ENCODE peak calls at places on chromosome 2, in eight cellular contexts. J, O, E, A, B, S, T and Z are unnamed samples.

GRCh38 chr2:172079838-172080640 is 5.3 kb upstream of the DLX1 start:
- DNase-seq in J (no peak), O (no peak), E (peak; percentile 22), A (no peak), B (no peak), S (no peak), T (no peak), Z (no peak)

GRCh38 chr2:144152817-144153271 is 367.1 kb downstream of the ZEB2 start:
- DNase-seq in J (no peak), O (peak; percentile 73), E (peak; percentile 82), A (no peak), B (no peak), S (no peak), T (peak; percentile 56), Z (no peak)

GRCh38 chr2:233032551-233033320 is at the start of gene NEU2:
- DNase-seq in J (no peak), O (no peak), E (no peak), A (no peak), B (no peak), S (no peak), T (no peak), Z (no peak)

GRCh38 chr2:241432824-241433448 is 75.4 kb downstream of the STK25 start:
- DNase-seq in J (no peak), O (no peak), E (no peak), A (no peak), B (no peak), S (no peak), T (no peak), Z (no peak)

GRCh38 chr2:188725981-188726380 is 248.2 kb upstream of the COL3A1 start:
- DNase-seq in J (no peak), O (peak; percentile 82), E (peak; percentile 73), A (no peak), B (no peak), S (no peak), T (peak; percentile 65), Z (no peak)

GRCh38 chr2:231565915-231566594 is 26.6 kb upstream of the TEX44 start:
- DNase-seq in J (no peak), O (no peak), E (no peak), A (no peak), B (peak; percentile 31), S (no peak), T (no peak), Z (no peak)

GRCh38 chr2:128981353-128981752 is 662.7 kb upstream of the HS6ST1 start:
- DNase-seq in J (no peak), O (no peak), E (no peak), A (no peak), B (no peak), S (no peak), T (no peak), Z (no peak)

GRCh38 chr2:217314021-217314460 is 454.2 kb upstream of the TNP1 start:
- DNase-seq in J (no peak), O (no peak), E (no peak), A (no peak), B (no peak), S (no peak), T (no peak), Z (no peak)

GRCh38 chr2:57617327-57617726 is 429.3 kb upstream of the VRK2 start:
- DNase-seq in J (no peak), O (no peak), E (no peak), A (no peak), B (no peak), S (no peak), T (no peak), Z (no peak)

GRCh38 chr2:15865923-15866322 is 74.4 kb upstream of the MYCN start:
- DNase-seq in J (no peak), O (no peak), E (no peak), A (no peak), B (no peak), S (no peak), T (no peak), Z (no peak)

GRCh38 chr2:181656450-181657261 is at the start of gene CERKL:
- DNase-seq in J (no peak), O (peak; percentile 14), E (peak; percentile 2), A (peak; percentile 83), B (peak; percentile 98), S (no peak), T (peak; percentile 59), Z (peak; percentile 85)

GRCh38 chr2:44969936-44970335 is 28.4 kb downstream of the SIX3 start:
- DNase-seq in J (no peak), O (no peak), E (no peak), A (no peak), B (no peak), S (no peak), T (no peak), Z (no peak)

GRCh38 chr2:53863538-53864227 is 3.9 kb upstream of the GPR75 start:
- DNase-seq in J (no peak), O (no peak), E (no peak), A (no peak), B (no peak), S (no peak), T (no peak), Z (no peak)

GRCh38 chr2:13401312-13401711 is 684.6 kb downstream of the TRIB2 start:
- DNase-seq in J (no peak), O (no peak), E (no peak), A (no peak), B (no peak), S (no peak), T (no peak), Z (no peak)

GRCh38 chr2:128263902-128264331 is 54.8 kb downstream of the HS6ST1 start:
- DNase-seq in J (no peak), O (no peak), E (no peak), A (peak; percentile 43), B (no peak), S (no peak), T (no peak), Z (peak; percentile 88)

GRCh38 chr2:160394153-160394552 is 99.5 kb downstream of the RBMS1 start:
- DNase-seq in J (no peak), O (no peak), E (no peak), A (no peak), B (no peak), S (no peak), T (no peak), Z (peak; percentile 39)

GRCh38 chr2:39991298-39991697 is 212.2 kb upstream of the THUMPD2 start:
- DNase-seq in J (no peak), O (peak; percentile 76), E (peak; percentile 59), A (no peak), B (no peak), S (no peak), T (peak; percentile 85), Z (no peak)

GRCh38 chr2:196249171-196249570 is 77.8 kb upstream of the STK17B start:
- DNase-seq in J (no peak), O (peak; percentile 80), E (peak; percentile 86), A (no peak), B (no peak), S (no peak), T (peak; percentile 61), Z (no peak)

GRCh38 chr2:221444106-221444505 is 128.0 kb downstream of the EPHA4 start:
- DNase-seq in J (no peak), O (peak; percentile 89), E (peak; percentile 85), A (no peak), B (no peak), S (no peak), T (peak; percentile 52), Z (no peak)

GRCh38 chr2:96580771-96581170 is 44.2 kb downstream of the ARID5A start:
- DNase-seq in J (no peak), O (peak; percentile 22), E (no peak), A (no peak), B (no peak), S (no peak), T (no peak), Z (no peak)

GRCh38 chr2:203732953-203733510 is 26.6 kb downstream of the CD28 start:
- DNase-seq in J (no peak), O (no peak), E (no peak), A (no peak), B (no peak), S (no peak), T (no peak), Z (no peak)

GRCh38 chr2:145777297-145777696 is 1257.4 kb upstream of the ZEB2 start:
- DNase-seq in J (no peak), O (peak; percentile 49), E (peak; percentile 77), A (no peak), B (no peak), S (no peak), T (peak; percentile 6), Z (no peak)

GRCh38 chr2:189803431-189803830 is 19.2 kb downstream of the PMS1 start:
- DNase-seq in J (no peak), O (no peak), E (no peak), A (no peak), B (no peak), S (no peak), T (no peak), Z (no peak)
- H3K36me3 ChIP-seq in J (no peaks in the 10 kb centered on the region), O (peaks cover 3% of the 10 kb centered on the region), E (peaks cover 2% of the 10 kb centered on the region), A (peaks cover 12% of the 10 kb centered on the region), B (peaks cover 51% of the 10 kb centered on the region), S (peaks cover 7% of the 10 kb centered on the region), T (peaks cover 41% of the 10 kb centered on the region), Z (no peaks in the 10 kb centered on the region)

GRCh38 chr2:77099961-77100360 is 422.2 kb downstream of the LRRTM4 start:
- DNase-seq in J (no peak), O (no peak), E (no peak), A (no peak), B (no peak), S (no peak), T (no peak), Z (no peak)
- H3K36me3 ChIP-seq in J (no peaks in the 10 kb centered on the region), O (no peaks in the 10 kb centered on the region), E (no peaks in the 10 kb centered on the region), A (peaks cover 5% of the 10 kb centered on the region), B (no peaks in the 10 kb centered on the region), S (no peaks in the 10 kb centered on the region), T (no peaks in the 10 kb centered on the region), Z (no peaks in the 10 kb centered on the region)

DNA sequence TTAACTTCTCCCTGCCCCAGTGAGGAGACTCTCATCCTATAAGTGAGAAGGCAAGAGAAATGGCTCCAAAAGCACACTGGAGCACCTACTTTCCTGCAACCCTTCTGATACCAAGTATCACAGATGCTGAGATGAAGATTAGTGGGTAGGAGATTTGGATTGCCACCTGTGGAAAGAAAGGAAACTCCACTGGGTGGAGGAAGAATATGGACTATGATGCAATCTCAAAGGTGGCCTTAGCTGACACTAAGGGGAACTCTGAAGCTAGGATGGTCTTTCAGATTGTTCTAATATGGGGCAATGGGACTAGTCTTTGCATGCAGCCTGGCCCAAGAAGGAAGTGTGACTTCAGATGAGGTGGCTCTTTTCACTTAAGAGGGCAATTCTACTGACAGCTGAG is 21.6 kb downstream of the PRKRA start:
- DNase-seq in J (no peak), O (no peak), E (no peak), A (no peak), B (no peak), S (no peak), T (no peak), Z (no peak)
- H3K36me3 ChIP-seq in J (no peaks in the 10 kb centered on the region), O (peaks cover 38% of the 10 kb centered on the region), E (peaks cover 15% of the 10 kb centered on the region), A (peaks cover 28% of the 10 kb centered on the region), B (peaks cover 71% of the 10 kb centered on the region), S (peaks cover 81% of the 10 kb centered on the region), T (peaks cover 61% of the 10 kb centered on the region), Z (peaks cover 2% of the 10 kb centered on the region)

DNA sequence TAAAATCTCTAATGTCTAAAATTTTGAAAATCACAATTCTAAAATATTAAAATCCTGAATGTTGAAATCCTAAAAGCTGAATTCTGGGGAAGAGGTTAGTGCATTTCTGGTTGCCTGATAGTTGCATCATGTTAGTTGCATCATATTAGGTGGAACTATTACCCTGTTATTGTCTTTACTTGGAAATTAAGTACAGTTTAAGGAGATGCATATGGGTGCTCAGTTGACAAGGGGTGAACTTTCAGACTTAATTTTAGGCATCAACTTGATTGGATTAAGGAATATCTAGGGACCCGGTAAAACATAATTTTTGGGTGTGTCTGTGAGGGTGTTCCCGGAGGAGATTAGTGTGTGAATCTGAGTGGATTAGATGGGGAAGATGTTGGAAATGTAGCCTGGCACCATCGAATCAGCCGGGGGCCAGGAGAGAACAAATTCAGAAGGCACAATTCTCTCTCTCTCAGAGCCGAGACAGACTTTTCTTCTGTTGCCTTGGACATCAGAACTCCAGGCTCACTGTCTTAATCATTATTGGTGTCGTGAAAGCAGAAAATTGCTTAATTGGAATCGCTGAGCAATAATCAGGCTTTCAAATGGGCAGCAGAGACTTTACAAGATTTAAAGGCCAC is 409.8 kb downstream of the PLCL1 start:
- DNase-seq in J (no peak), O (no peak), E (no peak), A (no peak), B (no peak), S (no peak), T (peak; percentile 75), Z (no peak)
- H3K36me3 ChIP-seq in J (no peaks in the 10 kb centered on the region), O (no peaks in the 10 kb centered on the region), E (no peaks in the 10 kb centered on the region), A (no peaks in the 10 kb centered on the region), B (no peaks in the 10 kb centered on the region), S (no peaks in the 10 kb centered on the region), T (no peaks in the 10 kb centered on the region), Z (no peaks in the 10 kb centered on the region)